ENCODE peak calls at places on chromosome 6, in ten cellular contexts. Y is SW 1271; F is breast epithelium; B is left ventricle myocardium inferior; G is naive thymus-derived CD8-positive, alpha-beta T cell; R is activated gamma-delta T cell; M is NCI-H2081; H is stimulated activated CD4-positive, alpha-beta T cell treated with anti-CD3 and anti-CD28 coated beads, Interleukin-12 subunit alpha, Interleukin-12 subunit beta, amount 100 ng/mL, for 48 hours; C is hypothalamus; N is NCI-H460. D is an unnamed sample.

GRCh38 chr6:84758486-84758885 is 5.9 kb downstream of the TBX18 start:
- DNase-seq in Y (no peak), F (no peak), B (no peak), G (no peak), R (no peak), M (no peak), H (no peak), C (no peak), N (no peak), D (no peak)

GRCh38 chr6:8499540-8499939 is 64.2 kb upstream of the SLC35B3 start:
- DNase-seq in Y (peak; percentile 21), F (no peak), B (no peak), G (no peak), R (no peak), M (peak; percentile 39), H (no peak), C (no peak), N (peak; percentile 17), D (no peak)

GRCh38 chr6:165769401-165769800 is 106.4 kb upstream of the PDE10A start:
- DNase-seq in Y (no peak), F (no peak), B (no peak), G (no peak), R (no peak), M (no peak), H (no peak), C (no peak), N (no peak), D (no peak)

GRCh38 chr6:16205377-16206144 is 32.8 kb upstream of the GMPR start:
- DNase-seq in Y (no peak), F (no peak), B (no peak), G (no peak), R (no peak), M (peak; percentile 24), H (no peak), C (no peak), N (no peak), D (no peak)

GRCh38 chr6:118501816-118502568 is 46.1 kb upstream of the PLN start:
- DNase-seq in Y (no peak), F (no peak), B (no peak), G (no peak), R (no peak), M (no peak), H (no peak), C (no peak), N (no peak), D (no peak)

GRCh38 chr6:44001318-44001868 is 125.9 kb downstream of the MRPL14 start:
- DNase-seq in Y (no peak), F (no peak), B (no peak), G (no peak), R (no peak), M (no peak), H (no peak), C (no peak), N (no peak), D (peak; percentile 15)

GRCh38 chr6:121055572-121056163 is 278.6 kb downstream of the TBC1D32 start:
- DNase-seq in Y (peak; percentile 61), F (no peak), B (no peak), G (no peak), R (no peak), M (peak; percentile 40), H (peak; percentile 5), C (no peak), N (peak; percentile 39), D (peak; percentile 87)

GRCh38 chr6:53898026-53898795 is 103.4 kb downstream of the LRRC1 start:
- DNase-seq in Y (no peak), F (no peak), B (no peak), G (no peak), R (no peak), M (no peak), H (no peak), C (no peak), N (no peak), D (no peak)

GRCh38 chr6:28867078-28867414 is 56.7 kb downstream of the TRIM27 start:
- DNase-seq in Y (peak; percentile 63), F (no peak), B (no peak), G (no peak), R (no peak), M (no peak), H (no peak), C (no peak), N (no peak), D (peak; percentile 41)

GRCh38 chr6:43524483-43524961 is 7.6 kb downstream of the POLR1C start:
- DNase-seq in Y (no peak), F (no peak), B (no peak), G (no peak), R (no peak), M (no peak), H (no peak), C (no peak), N (no peak), D (peak; percentile 49)

D was measured in trophoblast cell.